ENCODE peak calls at places on chromosomes 6 and 20, in four cellular contexts. One of them, this sample, is unnamed.

GRCh38 chr20:62208061-62208804 is 11.8 kb downstream of the HRH3 start:
- DNase-seq in astrocyte of the spinal cord: no peak
- DNase-seq in BJ: no peak
- DNase-seq in fibroblast of the aortic adventitia: no peak
- DNase-seq in this sample: no peak

GRCh38 chr20:36493013-36493800 is 48.1 kb upstream of the MYL9 start:
- DNase-seq in fibroblast of the aortic adventitia: no peak
- DNase-seq in astrocyte of the spinal cord: no peak
- DNase-seq in BJ: no peak
- DNase-seq in this sample: no peak

GRCh38 chr6:156998824-156999330 is 221.7 kb downstream of the ARID1B start:
- DNase-seq in BJ: no peak
- DNase-seq in fibroblast of the aortic adventitia: no peak
- DNase-seq in astrocyte of the spinal cord: no peak
- DNase-seq in this sample: no peak

GRCh38 chr6:53487080-53487479 is 57.8 kb downstream of the GCLC start:
- DNase-seq in fibroblast of the aortic adventitia: no peak
- DNase-seq in astrocyte of the spinal cord: no peak
- DNase-seq in BJ: no peak
- DNase-seq in this sample: peak; percentile 17

GRCh38 chr6:97497713-97498331 is 214.8 kb upstream of the MMS22L start:
- DNase-seq in BJ: no peak
- DNase-seq in fibroblast of the aortic adventitia: peak; percentile 73
- DNase-seq in astrocyte of the spinal cord: peak; percentile 77
- DNase-seq in this sample: peak; percentile 82

GRCh38 chr6:84422380-84422968 is 195.0 kb upstream of the CEP162 start:
- DNase-seq in BJ: no peak
- DNase-seq in fibroblast of the aortic adventitia: peak; percentile 72
- DNase-seq in astrocyte of the spinal cord: peak; percentile 78
- DNase-seq in this sample: peak; percentile 78

GRCh38 chr20:58707770-58708169 is 15.2 kb downstream of the NPEPL1 start:
- DNase-seq in astrocyte of the spinal cord: no peak
- DNase-seq in BJ: no peak
- DNase-seq in fibroblast of the aortic adventitia: no peak
- DNase-seq in this sample: no peak

GRCh38 chr6:106745824-106746610 is 116.6 kb downstream of the QRSL1 start:
- DNase-seq in BJ: no peak
- DNase-seq in fibroblast of the aortic adventitia: peak; percentile 8
- DNase-seq in astrocyte of the spinal cord: no peak
- DNase-seq in this sample: no peak

GRCh38 chr6:44316481-44316880 is 3.3 kb upstream of the AARS2 start:
- DNase-seq in BJ: no peak
- DNase-seq in astrocyte of the spinal cord: no peak
- DNase-seq in fibroblast of the aortic adventitia: no peak
- DNase-seq in this sample: no peak

GRCh38 chr6:31617010-31617409 is 2.0 kb downstream of the AIF1 start:
- DNase-seq in BJ: no peak
- DNase-seq in fibroblast of the aortic adventitia: no peak
- DNase-seq in astrocyte of the spinal cord: no peak
- DNase-seq in this sample: no peak
- H3K4me3 ChIP-seq in BJ: no peak overlapping the region
- H3K4me3 ChIP-seq in fibroblast of the aortic adventitia: no peak overlapping the region
- H3K4me3 ChIP-seq in astrocyte of the spinal cord: no peak overlapping the region
- H3K4me3 ChIP-seq in this sample: no peak overlapping the region

DNA sequence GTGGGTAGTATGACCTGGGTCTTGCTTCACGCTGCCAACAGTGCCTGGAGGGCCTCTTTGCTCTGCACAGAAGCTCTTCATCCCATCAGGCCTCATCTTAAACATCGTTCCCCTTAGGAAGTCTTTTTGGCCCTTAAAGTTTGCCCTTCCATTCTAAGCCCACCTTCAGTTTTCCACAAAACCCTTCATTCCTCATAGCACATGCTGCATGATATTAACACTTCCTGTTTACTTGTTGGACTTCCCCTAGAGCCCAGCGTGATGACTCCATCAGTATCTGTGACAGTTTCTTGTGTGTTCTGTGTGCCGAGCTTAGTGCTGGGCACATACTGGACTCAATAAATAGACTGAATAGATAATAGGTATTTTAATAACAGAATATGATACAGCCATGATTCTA is 2.2 kb downstream of the NT5DC1 start:
- DNase-seq in fibroblast of the aortic adventitia: no peak
- DNase-seq in BJ: no peak
- DNase-seq in astrocyte of the spinal cord: no peak
- DNase-seq in this sample: no peak
- H3K4me3 ChIP-seq in fibroblast of the aortic adventitia: no peak overlapping the region
- H3K4me3 ChIP-seq in BJ: no peak overlapping the region
- H3K4me3 ChIP-seq in astrocyte of the spinal cord: no peak overlapping the region
- H3K4me3 ChIP-seq in this sample: peak overlapping the region; percentile 8

DNA sequence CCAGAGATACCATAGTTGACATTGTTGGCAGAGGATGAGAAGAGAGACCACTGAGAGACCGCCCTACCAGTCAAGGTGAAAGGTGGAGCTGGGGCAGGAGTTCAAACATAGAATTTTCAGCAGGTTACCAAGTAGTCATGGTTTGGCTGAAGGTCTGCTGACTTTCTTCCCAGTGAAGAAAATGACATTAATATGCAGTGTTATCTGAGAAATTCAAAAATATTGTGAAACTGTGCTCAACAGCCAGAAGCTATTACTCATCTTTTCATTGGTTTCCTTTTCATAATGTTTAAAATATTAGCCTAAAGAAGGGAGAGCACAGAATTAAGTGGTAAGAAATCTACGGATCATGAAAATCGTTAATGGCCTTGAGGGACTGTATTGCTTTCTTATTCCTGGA is 209.2 kb downstream of the FNDC1 start:
- DNase-seq in fibroblast of the aortic adventitia: peak; percentile 64
- DNase-seq in astrocyte of the spinal cord: no peak
- DNase-seq in BJ: no peak
- DNase-seq in this sample: peak; percentile 71
- H3K4me3 ChIP-seq in fibroblast of the aortic adventitia: no peak overlapping the region
- H3K4me3 ChIP-seq in astrocyte of the spinal cord: no peak overlapping the region
- H3K4me3 ChIP-seq in BJ: no peak overlapping the region
- H3K4me3 ChIP-seq in this sample: no peak overlapping the region

GRCh38 chr20:43189614-43190331 is at the start of gene PTPRT:
- DNase-seq in BJ: no peak
- DNase-seq in astrocyte of the spinal cord: no peak
- DNase-seq in fibroblast of the aortic adventitia: no peak
- DNase-seq in this sample: no peak
- H3K4me3 ChIP-seq in BJ: no peak within 1 kb of the TSS
- H3K4me3 ChIP-seq in astrocyte of the spinal cord: no peak within 1 kb of the TSS
- H3K4me3 ChIP-seq in fibroblast of the aortic adventitia: no peak within 1 kb of the TSS
- H3K4me3 ChIP-seq in this sample: no peak within 1 kb of the TSS

GRCh38 chr6:153214439-153214838 is 83.4 kb upstream of the RGS17 start:
- DNase-seq in astrocyte of the spinal cord: no peak
- DNase-seq in BJ: no peak
- DNase-seq in fibroblast of the aortic adventitia: peak; percentile 4
- DNase-seq in this sample: no peak
- H3K4me3 ChIP-seq in astrocyte of the spinal cord: no peak overlapping the region
- H3K4me3 ChIP-seq in BJ: no peak overlapping the region
- H3K4me3 ChIP-seq in fibroblast of the aortic adventitia: no peak overlapping the region
- H3K4me3 ChIP-seq in this sample: no peak overlapping the region

GRCh38 chr6:31401403-31401802 is 2.0 kb upstream of the MICA start:
- DNase-seq in fibroblast of the aortic adventitia: peak; percentile 87
- DNase-seq in astrocyte of the spinal cord: peak; percentile 66
- DNase-seq in BJ: peak; percentile 59
- DNase-seq in this sample: peak; percentile 86
- H3K4me3 ChIP-seq in fibroblast of the aortic adventitia: peak overlapping the region; percentile 90
- H3K4me3 ChIP-seq in astrocyte of the spinal cord: peak overlapping the region; percentile 69
- H3K4me3 ChIP-seq in BJ: peak overlapping the region; percentile 82
- H3K4me3 ChIP-seq in this sample: peak overlapping the region; percentile 86

DNA sequence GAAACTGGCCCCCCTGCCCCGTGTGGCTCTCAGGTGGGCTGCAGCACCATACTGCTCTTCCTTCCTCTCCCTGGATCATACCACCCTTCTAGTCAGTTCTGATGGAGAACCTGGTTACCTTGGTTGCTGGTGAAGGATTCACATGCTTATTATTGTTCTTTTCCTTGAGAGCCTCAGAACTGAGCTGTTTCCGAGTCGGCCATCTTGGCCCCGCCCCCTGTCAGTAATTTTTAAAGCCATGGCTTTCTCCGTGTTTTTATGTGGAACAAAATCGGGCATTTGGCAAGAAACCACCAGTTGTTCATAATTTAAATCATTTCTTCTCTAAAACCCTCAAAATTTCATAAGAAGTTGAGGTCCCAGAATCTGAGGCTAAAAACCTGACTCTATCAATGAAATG is 493.8 kb downstream of the NKAIN2 start:
- DNase-seq in astrocyte of the spinal cord: no peak
- DNase-seq in fibroblast of the aortic adventitia: no peak
- DNase-seq in BJ: no peak
- DNase-seq in this sample: no peak
- H3K4me3 ChIP-seq in astrocyte of the spinal cord: no peak overlapping the region
- H3K4me3 ChIP-seq in fibroblast of the aortic adventitia: no peak overlapping the region
- H3K4me3 ChIP-seq in BJ: no peak overlapping the region
- H3K4me3 ChIP-seq in this sample: no peak overlapping the region